ENCODE peak calls at places on chromosomes 7 and 10, in ten cellular contexts. G is AG04450; T is NAMALWA; Q is foreskin fibroblast; W is stimulated activated CD8-positive, alpha-beta memory T cell treated with anti-CD3 and anti-CD28 coated beads, Interleukin-15, amount 100 ng/mL, for 24 hours; C is chondrocyte; H is cardiac muscle cell; A is stimulated activated CD4-positive, alpha-beta T cell treated with anti-CD3 and anti-CD28 coated beads, Interleukin-1b, Interleukin-23, amount 100 ng/mL, for 4 hours; U is HCEC 1CT; L is AML-193. X is an unnamed sample.

GRCh38 chr7:129958643-129959479 is 6.1 kb upstream of the UBE2H start:
- DNase-seq in G (peak), T (no peak), Q (peak), W (no peak), C (peak), H (peak), A (no peak), U (peak), L (peak), X (peak)

GRCh38 chr7:116710764-116711452 is 38.9 kb downstream of the MET start:
- DNase-seq in G (no peak), T (no peak), Q (no peak), W (no peak), C (no peak), H (no peak), A (no peak), U (no peak), L (no peak), X (no peak)

GRCh38 chr10:124565565-124566221 is 104.1 kb downstream of the LHPP start:
- DNase-seq in G (no peak), T (peak), Q (peak), W (no peak), C (peak), H (peak), A (no peak), U (no peak), L (no peak), X (no peak)

GRCh38 chr10:93280699-93281366 is 201.3 kb downstream of the MYOF start:
- DNase-seq in G (no peak), T (peak), Q (no peak), W (no peak), C (no peak), H (no peak), A (no peak), U (no peak), L (no peak), X (no peak)

GRCh38 chr7:43511029-43511428 is 71.9 kb upstream of the STK17A start:
- DNase-seq in G (no peak), T (peak), Q (no peak), W (no peak), C (no peak), H (no peak), A (no peak), U (no peak), L (no peak), X (no peak)

GRCh38 chr10:31774291-31774900 is 154.2 kb downstream of the ARHGAP12 start:
- DNase-seq in G (no peak), T (no peak), Q (peak), W (no peak), C (no peak), H (no peak), A (no peak), U (no peak), L (no peak), X (no peak)

GRCh38 chr7:101163281-101164070 is 1.9 kb downstream of the VGF start:
- DNase-seq in G (no peak), T (no peak), Q (peak), W (no peak), C (peak), H (no peak), A (no peak), U (peak), L (no peak), X (no peak)

GRCh38 chr7:2821161-2821841 is 22.8 kb downstream of the GNA12 start:
- DNase-seq in G (peak), T (peak), Q (peak), W (no peak), C (no peak), H (no peak), A (no peak), U (peak), L (no peak), X (no peak)

GRCh38 chr10:13758302-13758701 is 171.5 kb downstream of the PRPF18 start:
- DNase-seq in G (no peak), T (no peak), Q (peak), W (no peak), C (no peak), H (peak), A (no peak), U (no peak), L (no peak), X (peak)

GRCh38 chr7:128209229-128210035 is 31.6 kb upstream of the LEP start:
- DNase-seq in G (peak), T (peak), Q (peak), W (peak), C (peak), H (peak), A (peak), U (peak), L (peak), X (no peak)

GRCh38 chr10:24503627-24504320 is 219.9 kb downstream of the ARHGAP21 start:
- DNase-seq in G (peak), T (peak), Q (peak), W (no peak), C (no peak), H (peak), A (no peak), U (peak), L (peak), X (peak)

GRCh38 chr10:24255115-24255895 is 46.4 kb downstream of the KIAA1217 start:
- DNase-seq in G (no peak), T (no peak), Q (no peak), W (no peak), C (no peak), H (no peak), A (no peak), U (no peak), L (no peak), X (no peak)

GRCh38 chr7:126718419-126718818 is 534.3 kb downstream of the GRM8 start:
- DNase-seq in G (no peak), T (no peak), Q (no peak), W (no peak), C (no peak), H (no peak), A (no peak), U (no peak), L (no peak), X (no peak)

GRCh38 chr10:118471863-118472262 is 123.6 kb downstream of the PRLHR start:
- DNase-seq in G (no peak), T (no peak), Q (peak), W (no peak), C (no peak), H (no peak), A (no peak), U (peak), L (no peak), X (no peak)

GRCh38 chr7:134548877-134549276 is at the start of gene AKR1B15:
- DNase-seq in G (no peak), T (no peak), Q (peak), W (no peak), C (no peak), H (no peak), A (no peak), U (peak), L (no peak), X (no peak)

GRCh38 chr10:103120977-103121735 is 71.9 kb downstream of the NT5C2 start:
- DNase-seq in G (no peak), T (no peak), Q (peak), W (no peak), C (no peak), H (no peak), A (no peak), U (peak), L (no peak), X (no peak)

GRCh38 chr10:106982248-106982647 is 182.3 kb downstream of the SORCS1 start:
- DNase-seq in G (no peak), T (no peak), Q (no peak), W (no peak), C (no peak), H (no peak), A (no peak), U (no peak), L (no peak), X (no peak)

GRCh38 chr10:12945709-12946359 is 55.7 kb downstream of the CCDC3 start:
- DNase-seq in G (no peak), T (peak), Q (no peak), W (no peak), C (no peak), H (no peak), A (no peak), U (no peak), L (no peak), X (no peak)

GRCh38 chr10:89332092-89332633 is 4.4 kb downstream of the IFIT3 start:
- DNase-seq in G (no peak), T (peak), Q (peak), W (no peak), C (no peak), H (no peak), A (no peak), U (peak), L (peak), X (peak)

GRCh38 chr7:134298902-134299683 is 17.6 kb downstream of the SLC35B4 start:
- DNase-seq in G (peak), T (no peak), Q (peak), W (no peak), C (no peak), H (no peak), A (no peak), U (no peak), L (no peak), X (no peak)

GRCh38 chr10:77926566-77927342 is at the start of gene DLG5:
- DNase-seq in G (no peak), T (no peak), Q (peak), W (no peak), C (no peak), H (peak), A (peak), U (peak), L (no peak), X (no peak)

GRCh38 chr7:67484244-67484751 is 487.7 kb downstream of the TYW1 start:
- DNase-seq in G (peak), T (peak), Q (peak), W (no peak), C (no peak), H (peak), A (no peak), U (peak), L (peak), X (peak)

GRCh38 chr10:11715815-11716494 is 26.2 kb upstream of the ECHDC3 start:
- DNase-seq in G (no peak), T (no peak), Q (no peak), W (no peak), C (no peak), H (no peak), A (no peak), U (no peak), L (no peak), X (no peak)

GRCh38 chr10:47045331-47045861 is 134.2 kb downstream of the PTPN20 start:
- DNase-seq in G (no peak), T (no peak), Q (no peak), W (no peak), C (peak), H (no peak), A (no peak), U (no peak), L (no peak), X (no peak)

GRCh38 chr7:120550494-120551048 is 277.6 kb downstream of the KCND2 start:
- DNase-seq in G (no peak), T (no peak), Q (no peak), W (no peak), C (no peak), H (no peak), A (no peak), U (no peak), L (no peak), X (peak)

GRCh38 chr10:69375307-69376151 is 41.2 kb downstream of the TACR2 start:
- DNase-seq in G (no peak), T (no peak), Q (peak), W (no peak), C (no peak), H (peak), A (no peak), U (no peak), L (no peak), X (no peak)

GRCh38 chr7:55369427-55369826 is 4.3 kb downstream of the LANCL2 start:
- DNase-seq in G (peak), T (no peak), Q (peak), W (no peak), C (no peak), H (no peak), A (no peak), U (peak), L (no peak), X (peak)

GRCh38 chr10:99917963-99918825 is 91.6 kb downstream of the DNMBP start:
- DNase-seq in G (no peak), T (peak), Q (peak), W (no peak), C (no peak), H (peak), A (no peak), U (no peak), L (no peak), X (no peak)

GRCh38 chr10:86953747-86954680 is 3.4 kb downstream of the MMRN2 start:
- DNase-seq in G (no peak), T (no peak), Q (peak), W (no peak), C (peak), H (peak), A (no peak), U (no peak), L (no peak), X (no peak)

GRCh38 chr10:122078965-122079401 is 90.0 kb downstream of the TACC2 start:
- DNase-seq in G (no peak), T (no peak), Q (peak), W (no peak), C (no peak), H (peak), A (no peak), U (no peak), L (no peak), X (no peak)

GRCh38 chr7:38751416-38751815 is 120.2 kb upstream of the AMPH start:
- DNase-seq in G (no peak), T (no peak), Q (peak), W (no peak), C (no peak), H (no peak), A (no peak), U (peak), L (no peak), X (no peak)

GRCh38 chr10:42988069-42988468 is 88.8 kb upstream of the RET start:
- DNase-seq in G (no peak), T (no peak), Q (no peak), W (no peak), C (no peak), H (no peak), A (no peak), U (no peak), L (no peak), X (no peak)

X was measured in non-pigmented ciliary epithelial cell.